ENCODE peak calls at places on chromosome 13, in four cellular contexts. One of them, this sample, is unnamed.

GRCh38 chr13:37701972-37702371 is 103.4 kb upstream of the POSTN start:
- DNase-seq in cardiac muscle cell: no peak
- DNase-seq in CD4-positive, alpha-beta T cell: no peak
- DNase-seq in suprapubic skin: no peak
- DNase-seq in this sample: peak; percentile 59

GRCh38 chr13:112825875-112826274 is 136.0 kb downstream of the ATP11A start:
- DNase-seq in suprapubic skin: peak; percentile 29
- DNase-seq in CD4-positive, alpha-beta T cell: no peak
- DNase-seq in cardiac muscle cell: no peak
- DNase-seq in this sample: no peak

GRCh38 chr13:43874512-43875092 is 4.9 kb downstream of the CCDC122 start:
- DNase-seq in suprapubic skin: no peak
- DNase-seq in cardiac muscle cell: peak; percentile 27
- DNase-seq in CD4-positive, alpha-beta T cell: no peak
- DNase-seq in this sample: no peak

GRCh38 chr13:35484384-35484783 is 7.9 kb upstream of the MAB21L1 start:
- DNase-seq in cardiac muscle cell: no peak
- DNase-seq in CD4-positive, alpha-beta T cell: no peak
- DNase-seq in suprapubic skin: no peak
- DNase-seq in this sample: no peak

GRCh38 chr13:33235078-33235477 is 50.5 kb downstream of the STARD13 start:
- DNase-seq in suprapubic skin: no peak
- DNase-seq in cardiac muscle cell: peak; percentile 60
- DNase-seq in CD4-positive, alpha-beta T cell: no peak
- DNase-seq in this sample: no peak

GRCh38 chr13:40993119-40993518 is 26.0 kb downstream of the ELF1 start:
- DNase-seq in suprapubic skin: no peak
- DNase-seq in CD4-positive, alpha-beta T cell: no peak
- DNase-seq in cardiac muscle cell: no peak
- DNase-seq in this sample: no peak

GRCh38 chr13:110332750-110333149 is 25.7 kb downstream of the COL4A2 start:
- DNase-seq in CD4-positive, alpha-beta T cell: no peak
- DNase-seq in suprapubic skin: no peak
- DNase-seq in cardiac muscle cell: no peak
- DNase-seq in this sample: no peak

GRCh38 chr13:30725331-30726085 is 9.8 kb upstream of the ALOX5AP start:
- DNase-seq in suprapubic skin: no peak
- DNase-seq in cardiac muscle cell: no peak
- DNase-seq in CD4-positive, alpha-beta T cell: no peak
- DNase-seq in this sample: no peak

GRCh38 chr13:53005631-53006030 is 23.0 kb upstream of the OLFM4 start:
- DNase-seq in cardiac muscle cell: no peak
- DNase-seq in CD4-positive, alpha-beta T cell: no peak
- DNase-seq in suprapubic skin: no peak
- DNase-seq in this sample: no peak

GRCh38 chr13:45219938-45220375 is 19.1 kb upstream of the KCTD4 start:
- DNase-seq in suprapubic skin: no peak
- DNase-seq in cardiac muscle cell: no peak
- DNase-seq in CD4-positive, alpha-beta T cell: no peak
- DNase-seq in this sample: peak; percentile 99

GRCh38 chr13:44575741-44576395 is at the start of gene TSC22D1:
- DNase-seq in suprapubic skin: no peak
- DNase-seq in CD4-positive, alpha-beta T cell: peak; percentile 61
- DNase-seq in cardiac muscle cell: peak; percentile 57
- DNase-seq in this sample: peak; percentile 9

GRCh38 chr13:34019870-34020269 is 201.9 kb downstream of the RFC3 start:
- DNase-seq in cardiac muscle cell: no peak
- DNase-seq in CD4-positive, alpha-beta T cell: no peak
- DNase-seq in suprapubic skin: no peak
- DNase-seq in this sample: no peak

GRCh38 chr13:24124789-24125476 is 35.6 kb upstream of the SPATA13 start:
- DNase-seq in cardiac muscle cell: peak; percentile 5
- DNase-seq in suprapubic skin: no peak
- DNase-seq in CD4-positive, alpha-beta T cell: no peak
- DNase-seq in this sample: no peak

GRCh38 chr13:23799945-23800344 is 89.3 kb downstream of the MIPEP start:
- DNase-seq in cardiac muscle cell: no peak
- DNase-seq in suprapubic skin: no peak
- DNase-seq in CD4-positive, alpha-beta T cell: no peak
- DNase-seq in this sample: no peak

GRCh38 chr13:66657165-66657895 is 572.8 kb downstream of the PCDH9 start:
- DNase-seq in CD4-positive, alpha-beta T cell: no peak
- DNase-seq in suprapubic skin: no peak
- DNase-seq in cardiac muscle cell: no peak
- DNase-seq in this sample: peak; percentile 98

GRCh38 chr13:103996733-103997132 is 930.5 kb upstream of the SLC10A2 start:
- DNase-seq in cardiac muscle cell: no peak
- DNase-seq in suprapubic skin: no peak
- DNase-seq in CD4-positive, alpha-beta T cell: no peak
- DNase-seq in this sample: no peak

GRCh38 chr13:41833851-41834250 is 127.1 kb downstream of the VWA8 start:
- DNase-seq in CD4-positive, alpha-beta T cell: no peak
- DNase-seq in suprapubic skin: no peak
- DNase-seq in cardiac muscle cell: no peak
- DNase-seq in this sample: no peak

GRCh38 chr13:106348032-106348431 is 187.4 kb downstream of the EFNB2 start:
- DNase-seq in suprapubic skin: no peak
- DNase-seq in CD4-positive, alpha-beta T cell: no peak
- DNase-seq in cardiac muscle cell: peak; percentile 23
- DNase-seq in this sample: peak; percentile 96

GRCh38 chr13:36261976-36262375 is 35.6 kb downstream of the CCDC169 start:
- DNase-seq in suprapubic skin: no peak
- DNase-seq in CD4-positive, alpha-beta T cell: no peak
- DNase-seq in cardiac muscle cell: no peak
- DNase-seq in this sample: peak; percentile 17

GRCh38 chr13:23806874-23807522 is 82.2 kb downstream of the MIPEP start:
- DNase-seq in CD4-positive, alpha-beta T cell: no peak
- DNase-seq in cardiac muscle cell: no peak
- DNase-seq in suprapubic skin: no peak
- DNase-seq in this sample: no peak

GRCh38 chr13:42011601-42012401 is 36.6 kb upstream of the DGKH start:
- DNase-seq in suprapubic skin: no peak
- DNase-seq in CD4-positive, alpha-beta T cell: no peak
- DNase-seq in cardiac muscle cell: no peak
- DNase-seq in this sample: no peak

GRCh38 chr13:65914707-65915106 is 1315.4 kb downstream of the PCDH9 start:
- DNase-seq in suprapubic skin: no peak
- DNase-seq in cardiac muscle cell: no peak
- DNase-seq in CD4-positive, alpha-beta T cell: no peak
- DNase-seq in this sample: peak; percentile 37

GRCh38 chr13:90640976-90641375 is 706.5 kb upstream of the MIR17HG start:
- DNase-seq in cardiac muscle cell: no peak
- DNase-seq in suprapubic skin: no peak
- DNase-seq in CD4-positive, alpha-beta T cell: no peak
- DNase-seq in this sample: peak; percentile 38

GRCh38 chr13:28716511-28716910 is 2.3 kb downstream of the SLC46A3 start:
- DNase-seq in CD4-positive, alpha-beta T cell: no peak
- DNase-seq in cardiac muscle cell: no peak
- DNase-seq in suprapubic skin: no peak
- DNase-seq in this sample: peak; percentile 92

GRCh38 chr13:48232420-48233096 is 448 bp upstream of the ITM2B start:
- DNase-seq in suprapubic skin: peak; percentile 82
- DNase-seq in cardiac muscle cell: no peak
- DNase-seq in CD4-positive, alpha-beta T cell: no peak
- DNase-seq in this sample: peak; percentile 26

GRCh38 chr13:99800004-99800403 is 171.6 kb downstream of the ZIC5 start:
- DNase-seq in suprapubic skin: no peak
- DNase-seq in CD4-positive, alpha-beta T cell: no peak
- DNase-seq in cardiac muscle cell: no peak
- DNase-seq in this sample: no peak
- H3K27ac ChIP-seq in suprapubic skin: no peak overlapping the region
- H3K27ac ChIP-seq in CD4-positive, alpha-beta T cell: no peak overlapping the region
- H3K27ac ChIP-seq in cardiac muscle cell: no peak overlapping the region
- H3K27ac ChIP-seq in this sample: no peak overlapping the region

GRCh38 chr13:102799544-102800144 is 725 bp downstream of the BIVM start:
- DNase-seq in cardiac muscle cell: peak; percentile 9
- DNase-seq in CD4-positive, alpha-beta T cell: no peak
- DNase-seq in suprapubic skin: no peak
- DNase-seq in this sample: peak; percentile 34
- TF ChIP-seq CTCF in cardiac muscle cell: no peak
- TF ChIP-seq CTCF in CD4-positive, alpha-beta T cell: no peak
- TF ChIP-seq CTCF in suprapubic skin: no peak
- TF ChIP-seq CTCF in this sample: no peak

GRCh38 chr13:80217614-80218456 is 123.1 kb downstream of the SPRY2 start:
- DNase-seq in CD4-positive, alpha-beta T cell: no peak
- DNase-seq in cardiac muscle cell: no peak
- DNase-seq in suprapubic skin: no peak
- DNase-seq in this sample: peak; percentile 37
- H3K27ac ChIP-seq in CD4-positive, alpha-beta T cell: no peak overlapping the region
- H3K27ac ChIP-seq in cardiac muscle cell: no peak overlapping the region
- H3K27ac ChIP-seq in suprapubic skin: no peak overlapping the region
- H3K27ac ChIP-seq in this sample: no peak overlapping the region

GRCh38 chr13:19767966-19768365 is 14.8 kb downstream of the PSPC1 start:
- DNase-seq in CD4-positive, alpha-beta T cell: no peak
- DNase-seq in cardiac muscle cell: no peak
- DNase-seq in suprapubic skin: no peak
- DNase-seq in this sample: no peak
- TF ChIP-seq CTCF in CD4-positive, alpha-beta T cell: no peak
- TF ChIP-seq CTCF in cardiac muscle cell: no peak
- TF ChIP-seq CTCF in suprapubic skin: no peak
- TF ChIP-seq CTCF in this sample: no peak

GRCh38 chr13:113901231-113901630 is 37.4 kb upstream of the GAS6 start:
- DNase-seq in CD4-positive, alpha-beta T cell: no peak
- DNase-seq in suprapubic skin: peak; percentile 65
- DNase-seq in cardiac muscle cell: no peak
- DNase-seq in this sample: no peak

GRCh38 chr13:113901642-113902041 is 37.8 kb upstream of the GAS6 start:
- DNase-seq in CD4-positive, alpha-beta T cell: no peak
- DNase-seq in suprapubic skin: no peak
- DNase-seq in cardiac muscle cell: no peak
- DNase-seq in this sample: no peak

GRCh38 chr13:113902536-113902935 is 38.7 kb upstream of the GAS6 start:
- DNase-seq in cardiac muscle cell: no peak
- DNase-seq in suprapubic skin: no peak
- DNase-seq in CD4-positive, alpha-beta T cell: no peak
- DNase-seq in this sample: no peak

GRCh38 chr13:113898391-113898790 is 34.5 kb upstream of the GAS6 start:
- DNase-seq in suprapubic skin: no peak
- DNase-seq in cardiac muscle cell: no peak
- DNase-seq in CD4-positive, alpha-beta T cell: no peak
- DNase-seq in this sample: no peak

DNA sequence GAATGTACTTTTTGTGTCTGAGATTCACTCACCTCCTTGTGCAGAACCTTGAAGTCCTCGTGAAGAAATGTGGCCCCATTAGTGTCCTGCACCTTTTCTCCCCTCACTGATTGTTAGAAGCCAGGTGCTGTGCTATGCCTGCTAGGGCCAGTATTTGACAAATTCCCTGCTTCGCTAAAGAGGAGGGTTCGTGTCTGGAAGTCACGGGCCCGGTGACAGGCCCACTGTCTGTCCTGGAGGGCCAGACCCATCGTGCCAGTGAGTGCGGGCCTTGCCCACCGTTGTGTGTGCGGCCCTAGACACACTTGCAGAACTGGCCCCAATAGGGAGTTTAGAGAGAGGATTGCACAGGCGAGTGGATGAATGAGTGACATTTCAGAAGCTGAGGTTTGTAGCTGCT is 36.8 kb upstream of the GAS6 start:
- DNase-seq in CD4-positive, alpha-beta T cell: no peak
- DNase-seq in suprapubic skin: no peak
- DNase-seq in cardiac muscle cell: no peak
- DNase-seq in this sample: no peak
- H3K27ac ChIP-seq in CD4-positive, alpha-beta T cell: no peak overlapping the region
- H3K27ac ChIP-seq in suprapubic skin: no peak overlapping the region
- H3K27ac ChIP-seq in cardiac muscle cell: no peak overlapping the region
- H3K27ac ChIP-seq in this sample: no peak overlapping the region

This sample was measured in foreskin keratinocyte.